ENCODE peak calls at places on chromosomes 6 and 20, in ten cellular contexts. One of them, this sample, is unnamed.

GRCh38 chr6:98200084-98200483 is 634.3 kb upstream of the POU3F2 start:
- DNase-seq in breast epithelium: no peak
- DNase-seq in activated T-helper 1 cell treated with anti-CD3 and anti-CD28 coated beads, Interleukin-12 subunit alpha, Interleukin-12 subunit beta, Interleukin-2, Interleukin-4 antibody, amounts not matched to agents 30 ng/mL and 10 ng/mL and 1 ng/mL, durations not matched to agents 14 hours and 24 hours and 36 hours: no peak
- DNase-seq in amygdala: no peak
- DNase-seq in CD4-positive, CD25-positive, alpha-beta regulatory T cell: no peak
- DNase-seq in SHP77 treated with DMSO at 0.1 percent for 48 hours: no peak
- DNase-seq in D341Med: no peak
- DNase-seq in hypothalamus: no peak
- DNase-seq in GM20000: no peak
- DNase-seq in endothelial cell: no peak
- DNase-seq in this sample: no peak

GRCh38 chr20:48606841-48607543 is 220.8 kb downstream of the PREX1 start:
- DNase-seq in breast epithelium: no peak
- DNase-seq in activated T-helper 1 cell treated with anti-CD3 and anti-CD28 coated beads, Interleukin-12 subunit alpha, Interleukin-12 subunit beta, Interleukin-2, Interleukin-4 antibody, amounts not matched to agents 30 ng/mL and 10 ng/mL and 1 ng/mL, durations not matched to agents 14 hours and 24 hours and 36 hours: no peak
- DNase-seq in amygdala: no peak
- DNase-seq in CD4-positive, CD25-positive, alpha-beta regulatory T cell: no peak
- DNase-seq in SHP77 treated with DMSO at 0.1 percent for 48 hours: no peak
- DNase-seq in D341Med: no peak
- DNase-seq in hypothalamus: no peak
- DNase-seq in GM20000: no peak
- DNase-seq in endothelial cell: no peak
- DNase-seq in this sample: no peak

GRCh38 chr6:144408151-144408550 is 123.0 kb downstream of the UTRN start:
- DNase-seq in breast epithelium: no peak
- DNase-seq in activated T-helper 1 cell treated with anti-CD3 and anti-CD28 coated beads, Interleukin-12 subunit alpha, Interleukin-12 subunit beta, Interleukin-2, Interleukin-4 antibody, amounts not matched to agents 30 ng/mL and 10 ng/mL and 1 ng/mL, durations not matched to agents 14 hours and 24 hours and 36 hours: no peak
- DNase-seq in amygdala: no peak
- DNase-seq in CD4-positive, CD25-positive, alpha-beta regulatory T cell: no peak
- DNase-seq in SHP77 treated with DMSO at 0.1 percent for 48 hours: no peak
- DNase-seq in D341Med: no peak
- DNase-seq in hypothalamus: no peak
- DNase-seq in GM20000: no peak
- DNase-seq in endothelial cell: no peak
- DNase-seq in this sample: no peak

GRCh38 chr6:89122625-89123024 is 4.8 kb upstream of the SRSF12 start:
- DNase-seq in breast epithelium: no peak
- DNase-seq in activated T-helper 1 cell treated with anti-CD3 and anti-CD28 coated beads, Interleukin-12 subunit alpha, Interleukin-12 subunit beta, Interleukin-2, Interleukin-4 antibody, amounts not matched to agents 30 ng/mL and 10 ng/mL and 1 ng/mL, durations not matched to agents 14 hours and 24 hours and 36 hours: no peak
- DNase-seq in amygdala: no peak
- DNase-seq in CD4-positive, CD25-positive, alpha-beta regulatory T cell: no peak
- DNase-seq in SHP77 treated with DMSO at 0.1 percent for 48 hours: peak; percentile 37
- DNase-seq in D341Med: peak; percentile 51
- DNase-seq in hypothalamus: no peak
- DNase-seq in GM20000: peak; percentile 64
- DNase-seq in endothelial cell: no peak
- DNase-seq in this sample: peak; percentile 8

GRCh38 chr6:32413427-32414047 is 6.6 kb upstream of the BTNL2 start:
- DNase-seq in breast epithelium: peak; percentile 70
- DNase-seq in activated T-helper 1 cell treated with anti-CD3 and anti-CD28 coated beads, Interleukin-12 subunit alpha, Interleukin-12 subunit beta, Interleukin-2, Interleukin-4 antibody, amounts not matched to agents 30 ng/mL and 10 ng/mL and 1 ng/mL, durations not matched to agents 14 hours and 24 hours and 36 hours: peak; percentile 67
- DNase-seq in amygdala: peak; percentile 20
- DNase-seq in CD4-positive, CD25-positive, alpha-beta regulatory T cell: peak; percentile 72
- DNase-seq in SHP77 treated with DMSO at 0.1 percent for 48 hours: no peak
- DNase-seq in D341Med: peak; percentile 82
- DNase-seq in hypothalamus: peak; percentile 42
- DNase-seq in GM20000: peak; percentile 76
- DNase-seq in endothelial cell: peak; percentile 87
- DNase-seq in this sample: peak; percentile 80

GRCh38 chr6:5204340-5204739 is 56.4 kb downstream of the LYRM4 start:
- DNase-seq in breast epithelium: no peak
- DNase-seq in activated T-helper 1 cell treated with anti-CD3 and anti-CD28 coated beads, Interleukin-12 subunit alpha, Interleukin-12 subunit beta, Interleukin-2, Interleukin-4 antibody, amounts not matched to agents 30 ng/mL and 10 ng/mL and 1 ng/mL, durations not matched to agents 14 hours and 24 hours and 36 hours: no peak
- DNase-seq in amygdala: no peak
- DNase-seq in CD4-positive, CD25-positive, alpha-beta regulatory T cell: no peak
- DNase-seq in SHP77 treated with DMSO at 0.1 percent for 48 hours: no peak
- DNase-seq in D341Med: no peak
- DNase-seq in hypothalamus: no peak
- DNase-seq in GM20000: no peak
- DNase-seq in endothelial cell: no peak
- DNase-seq in this sample: no peak

GRCh38 chr20:46070215-46070910 is 19.4 kb downstream of the NCOA5 start:
- DNase-seq in breast epithelium: no peak
- DNase-seq in activated T-helper 1 cell treated with anti-CD3 and anti-CD28 coated beads, Interleukin-12 subunit alpha, Interleukin-12 subunit beta, Interleukin-2, Interleukin-4 antibody, amounts not matched to agents 30 ng/mL and 10 ng/mL and 1 ng/mL, durations not matched to agents 14 hours and 24 hours and 36 hours: no peak
- DNase-seq in amygdala: no peak
- DNase-seq in CD4-positive, CD25-positive, alpha-beta regulatory T cell: no peak
- DNase-seq in SHP77 treated with DMSO at 0.1 percent for 48 hours: no peak
- DNase-seq in D341Med: no peak
- DNase-seq in hypothalamus: no peak
- DNase-seq in GM20000: no peak
- DNase-seq in endothelial cell: no peak
- DNase-seq in this sample: no peak

GRCh38 chr6:33853026-33853425 is 49.2 kb upstream of the MLN start:
- DNase-seq in breast epithelium: no peak
- DNase-seq in activated T-helper 1 cell treated with anti-CD3 and anti-CD28 coated beads, Interleukin-12 subunit alpha, Interleukin-12 subunit beta, Interleukin-2, Interleukin-4 antibody, amounts not matched to agents 30 ng/mL and 10 ng/mL and 1 ng/mL, durations not matched to agents 14 hours and 24 hours and 36 hours: no peak
- DNase-seq in amygdala: no peak
- DNase-seq in CD4-positive, CD25-positive, alpha-beta regulatory T cell: no peak
- DNase-seq in SHP77 treated with DMSO at 0.1 percent for 48 hours: no peak
- DNase-seq in D341Med: no peak
- DNase-seq in hypothalamus: no peak
- DNase-seq in GM20000: no peak
- DNase-seq in endothelial cell: no peak
- DNase-seq in this sample: no peak

GRCh38 chr6:100461273-100461919 is 3.3 kb downstream of the SIM1 start:
- DNase-seq in breast epithelium: no peak
- DNase-seq in activated T-helper 1 cell treated with anti-CD3 and anti-CD28 coated beads, Interleukin-12 subunit alpha, Interleukin-12 subunit beta, Interleukin-2, Interleukin-4 antibody, amounts not matched to agents 30 ng/mL and 10 ng/mL and 1 ng/mL, durations not matched to agents 14 hours and 24 hours and 36 hours: no peak
- DNase-seq in amygdala: no peak
- DNase-seq in CD4-positive, CD25-positive, alpha-beta regulatory T cell: no peak
- DNase-seq in SHP77 treated with DMSO at 0.1 percent for 48 hours: peak; percentile 70
- DNase-seq in D341Med: no peak
- DNase-seq in hypothalamus: no peak
- DNase-seq in GM20000: no peak
- DNase-seq in endothelial cell: peak; percentile 66
- DNase-seq in this sample: no peak

GRCh38 chr6:151240036-151240685 is 394 bp downstream of the AKAP12 start:
- DNase-seq in breast epithelium: peak; percentile 39
- DNase-seq in activated T-helper 1 cell treated with anti-CD3 and anti-CD28 coated beads, Interleukin-12 subunit alpha, Interleukin-12 subunit beta, Interleukin-2, Interleukin-4 antibody, amounts not matched to agents 30 ng/mL and 10 ng/mL and 1 ng/mL, durations not matched to agents 14 hours and 24 hours and 36 hours: no peak
- DNase-seq in amygdala: peak; percentile 31
- DNase-seq in CD4-positive, CD25-positive, alpha-beta regulatory T cell: no peak
- DNase-seq in SHP77 treated with DMSO at 0.1 percent for 48 hours: no peak
- DNase-seq in D341Med: peak; percentile 77
- DNase-seq in hypothalamus: peak; percentile 31
- DNase-seq in GM20000: peak; percentile 51
- DNase-seq in endothelial cell: peak; percentile 67
- DNase-seq in this sample: peak; percentile 8

GRCh38 chr6:134908906-134909516 is 40.9 kb downstream of the ALDH8A1 start:
- DNase-seq in breast epithelium: peak; percentile 46
- DNase-seq in activated T-helper 1 cell treated with anti-CD3 and anti-CD28 coated beads, Interleukin-12 subunit alpha, Interleukin-12 subunit beta, Interleukin-2, Interleukin-4 antibody, amounts not matched to agents 30 ng/mL and 10 ng/mL and 1 ng/mL, durations not matched to agents 14 hours and 24 hours and 36 hours: no peak
- DNase-seq in amygdala: no peak
- DNase-seq in CD4-positive, CD25-positive, alpha-beta regulatory T cell: no peak
- DNase-seq in SHP77 treated with DMSO at 0.1 percent for 48 hours: peak; percentile 33
- DNase-seq in D341Med: no peak
- DNase-seq in hypothalamus: peak; percentile 9
- DNase-seq in GM20000: no peak
- DNase-seq in endothelial cell: no peak
- DNase-seq in this sample: no peak

GRCh38 chr6:136408205-136408604 is 118.6 kb upstream of the BCLAF1 start:
- DNase-seq in breast epithelium: no peak
- DNase-seq in activated T-helper 1 cell treated with anti-CD3 and anti-CD28 coated beads, Interleukin-12 subunit alpha, Interleukin-12 subunit beta, Interleukin-2, Interleukin-4 antibody, amounts not matched to agents 30 ng/mL and 10 ng/mL and 1 ng/mL, durations not matched to agents 14 hours and 24 hours and 36 hours: no peak
- DNase-seq in amygdala: no peak
- DNase-seq in CD4-positive, CD25-positive, alpha-beta regulatory T cell: no peak
- DNase-seq in SHP77 treated with DMSO at 0.1 percent for 48 hours: no peak
- DNase-seq in D341Med: no peak
- DNase-seq in hypothalamus: no peak
- DNase-seq in GM20000: no peak
- DNase-seq in endothelial cell: no peak
- DNase-seq in this sample: no peak

GRCh38 chr20:44720617-44720993 is 5.4 kb downstream of the CCN5 start:
- DNase-seq in breast epithelium: peak; percentile 83
- DNase-seq in activated T-helper 1 cell treated with anti-CD3 and anti-CD28 coated beads, Interleukin-12 subunit alpha, Interleukin-12 subunit beta, Interleukin-2, Interleukin-4 antibody, amounts not matched to agents 30 ng/mL and 10 ng/mL and 1 ng/mL, durations not matched to agents 14 hours and 24 hours and 36 hours: no peak
- DNase-seq in amygdala: peak; percentile 51
- DNase-seq in CD4-positive, CD25-positive, alpha-beta regulatory T cell: no peak
- DNase-seq in SHP77 treated with DMSO at 0.1 percent for 48 hours: no peak
- DNase-seq in D341Med: no peak
- DNase-seq in hypothalamus: peak; percentile 25
- DNase-seq in GM20000: no peak
- DNase-seq in endothelial cell: no peak
- DNase-seq in this sample: no peak

GRCh38 chr6:4649728-4650127 is 126.5 kb upstream of the CDYL start:
- DNase-seq in breast epithelium: no peak
- DNase-seq in activated T-helper 1 cell treated with anti-CD3 and anti-CD28 coated beads, Interleukin-12 subunit alpha, Interleukin-12 subunit beta, Interleukin-2, Interleukin-4 antibody, amounts not matched to agents 30 ng/mL and 10 ng/mL and 1 ng/mL, durations not matched to agents 14 hours and 24 hours and 36 hours: no peak
- DNase-seq in amygdala: no peak
- DNase-seq in CD4-positive, CD25-positive, alpha-beta regulatory T cell: no peak
- DNase-seq in SHP77 treated with DMSO at 0.1 percent for 48 hours: no peak
- DNase-seq in D341Med: no peak
- DNase-seq in hypothalamus: no peak
- DNase-seq in GM20000: no peak
- DNase-seq in endothelial cell: no peak
- DNase-seq in this sample: no peak

GRCh38 chr6:93391982-93392381 is 27.4 kb downstream of the EPHA7 start:
- DNase-seq in breast epithelium: no peak
- DNase-seq in activated T-helper 1 cell treated with anti-CD3 and anti-CD28 coated beads, Interleukin-12 subunit alpha, Interleukin-12 subunit beta, Interleukin-2, Interleukin-4 antibody, amounts not matched to agents 30 ng/mL and 10 ng/mL and 1 ng/mL, durations not matched to agents 14 hours and 24 hours and 36 hours: no peak
- DNase-seq in amygdala: no peak
- DNase-seq in CD4-positive, CD25-positive, alpha-beta regulatory T cell: no peak
- DNase-seq in SHP77 treated with DMSO at 0.1 percent for 48 hours: no peak
- DNase-seq in D341Med: no peak
- DNase-seq in hypothalamus: no peak
- DNase-seq in GM20000: no peak
- DNase-seq in endothelial cell: no peak
- DNase-seq in this sample: no peak

GRCh38 chr6:152598858-152599537 is 38.2 kb downstream of the SYNE1 start:
- DNase-seq in breast epithelium: no peak
- DNase-seq in activated T-helper 1 cell treated with anti-CD3 and anti-CD28 coated beads, Interleukin-12 subunit alpha, Interleukin-12 subunit beta, Interleukin-2, Interleukin-4 antibody, amounts not matched to agents 30 ng/mL and 10 ng/mL and 1 ng/mL, durations not matched to agents 14 hours and 24 hours and 36 hours: no peak
- DNase-seq in amygdala: no peak
- DNase-seq in CD4-positive, CD25-positive, alpha-beta regulatory T cell: no peak
- DNase-seq in SHP77 treated with DMSO at 0.1 percent for 48 hours: no peak
- DNase-seq in D341Med: no peak
- DNase-seq in hypothalamus: no peak
- DNase-seq in GM20000: no peak
- DNase-seq in endothelial cell: no peak
- DNase-seq in this sample: no peak

GRCh38 chr6:126182650-126183311 is 157.1 kb upstream of the CENPW start:
- DNase-seq in breast epithelium: peak; percentile 25
- DNase-seq in activated T-helper 1 cell treated with anti-CD3 and anti-CD28 coated beads, Interleukin-12 subunit alpha, Interleukin-12 subunit beta, Interleukin-2, Interleukin-4 antibody, amounts not matched to agents 30 ng/mL and 10 ng/mL and 1 ng/mL, durations not matched to agents 14 hours and 24 hours and 36 hours: no peak
- DNase-seq in amygdala: no peak
- DNase-seq in CD4-positive, CD25-positive, alpha-beta regulatory T cell: no peak
- DNase-seq in SHP77 treated with DMSO at 0.1 percent for 48 hours: no peak
- DNase-seq in D341Med: no peak
- DNase-seq in hypothalamus: no peak
- DNase-seq in GM20000: no peak
- DNase-seq in endothelial cell: no peak
- DNase-seq in this sample: no peak

GRCh38 chr20:34998331-34998950 is 42.8 kb downstream of the MYH7B start:
- DNase-seq in breast epithelium: no peak
- DNase-seq in activated T-helper 1 cell treated with anti-CD3 and anti-CD28 coated beads, Interleukin-12 subunit alpha, Interleukin-12 subunit beta, Interleukin-2, Interleukin-4 antibody, amounts not matched to agents 30 ng/mL and 10 ng/mL and 1 ng/mL, durations not matched to agents 14 hours and 24 hours and 36 hours: no peak
- DNase-seq in amygdala: no peak
- DNase-seq in CD4-positive, CD25-positive, alpha-beta regulatory T cell: no peak
- DNase-seq in SHP77 treated with DMSO at 0.1 percent for 48 hours: no peak
- DNase-seq in D341Med: no peak
- DNase-seq in hypothalamus: no peak
- DNase-seq in GM20000: no peak
- DNase-seq in endothelial cell: no peak
- DNase-seq in this sample: no peak

GRCh38 chr6:97085772-97086171 is 161.2 kb downstream of the KLHL32 start:
- DNase-seq in breast epithelium: no peak
- DNase-seq in activated T-helper 1 cell treated with anti-CD3 and anti-CD28 coated beads, Interleukin-12 subunit alpha, Interleukin-12 subunit beta, Interleukin-2, Interleukin-4 antibody, amounts not matched to agents 30 ng/mL and 10 ng/mL and 1 ng/mL, durations not matched to agents 14 hours and 24 hours and 36 hours: no peak
- DNase-seq in amygdala: no peak
- DNase-seq in CD4-positive, CD25-positive, alpha-beta regulatory T cell: no peak
- DNase-seq in SHP77 treated with DMSO at 0.1 percent for 48 hours: no peak
- DNase-seq in D341Med: no peak
- DNase-seq in hypothalamus: no peak
- DNase-seq in GM20000: no peak
- DNase-seq in endothelial cell: no peak
- DNase-seq in this sample: no peak

GRCh38 chr20:621115-621756 is 11.1 kb upstream of the TCF15 start:
- DNase-seq in breast epithelium: no peak
- DNase-seq in activated T-helper 1 cell treated with anti-CD3 and anti-CD28 coated beads, Interleukin-12 subunit alpha, Interleukin-12 subunit beta, Interleukin-2, Interleukin-4 antibody, amounts not matched to agents 30 ng/mL and 10 ng/mL and 1 ng/mL, durations not matched to agents 14 hours and 24 hours and 36 hours: no peak
- DNase-seq in amygdala: no peak
- DNase-seq in CD4-positive, CD25-positive, alpha-beta regulatory T cell: no peak
- DNase-seq in SHP77 treated with DMSO at 0.1 percent for 48 hours: no peak
- DNase-seq in D341Med: no peak
- DNase-seq in hypothalamus: no peak
- DNase-seq in GM20000: no peak
- DNase-seq in endothelial cell: no peak
- DNase-seq in this sample: no peak

GRCh38 chr20:53763707-53764415 is 170.2 kb upstream of the ZNF217 start:
- DNase-seq in breast epithelium: no peak
- DNase-seq in activated T-helper 1 cell treated with anti-CD3 and anti-CD28 coated beads, Interleukin-12 subunit alpha, Interleukin-12 subunit beta, Interleukin-2, Interleukin-4 antibody, amounts not matched to agents 30 ng/mL and 10 ng/mL and 1 ng/mL, durations not matched to agents 14 hours and 24 hours and 36 hours: no peak
- DNase-seq in amygdala: no peak
- DNase-seq in CD4-positive, CD25-positive, alpha-beta regulatory T cell: no peak
- DNase-seq in SHP77 treated with DMSO at 0.1 percent for 48 hours: peak; percentile 44
- DNase-seq in D341Med: no peak
- DNase-seq in hypothalamus: no peak
- DNase-seq in GM20000: no peak
- DNase-seq in endothelial cell: no peak
- DNase-seq in this sample: no peak

GRCh38 chr6:1499798-1500197 is 109.9 kb upstream of the FOXC1 start:
- DNase-seq in breast epithelium: no peak
- DNase-seq in activated T-helper 1 cell treated with anti-CD3 and anti-CD28 coated beads, Interleukin-12 subunit alpha, Interleukin-12 subunit beta, Interleukin-2, Interleukin-4 antibody, amounts not matched to agents 30 ng/mL and 10 ng/mL and 1 ng/mL, durations not matched to agents 14 hours and 24 hours and 36 hours: no peak
- DNase-seq in amygdala: no peak
- DNase-seq in CD4-positive, CD25-positive, alpha-beta regulatory T cell: no peak
- DNase-seq in SHP77 treated with DMSO at 0.1 percent for 48 hours: no peak
- DNase-seq in D341Med: no peak
- DNase-seq in hypothalamus: no peak
- DNase-seq in GM20000: no peak
- DNase-seq in endothelial cell: no peak
- DNase-seq in this sample: no peak

GRCh38 chr6:89475106-89475505 is 42.2 kb downstream of the ANKRD6 start:
- DNase-seq in breast epithelium: no peak
- DNase-seq in activated T-helper 1 cell treated with anti-CD3 and anti-CD28 coated beads, Interleukin-12 subunit alpha, Interleukin-12 subunit beta, Interleukin-2, Interleukin-4 antibody, amounts not matched to agents 30 ng/mL and 10 ng/mL and 1 ng/mL, durations not matched to agents 14 hours and 24 hours and 36 hours: no peak
- DNase-seq in amygdala: no peak
- DNase-seq in CD4-positive, CD25-positive, alpha-beta regulatory T cell: no peak
- DNase-seq in SHP77 treated with DMSO at 0.1 percent for 48 hours: no peak
- DNase-seq in D341Med: no peak
- DNase-seq in hypothalamus: no peak
- DNase-seq in GM20000: no peak
- DNase-seq in endothelial cell: no peak
- DNase-seq in this sample: no peak

GRCh38 chr6:39256294-39256693 is 27.0 kb upstream of the KCNK5 start:
- DNase-seq in breast epithelium: no peak
- DNase-seq in activated T-helper 1 cell treated with anti-CD3 and anti-CD28 coated beads, Interleukin-12 subunit alpha, Interleukin-12 subunit beta, Interleukin-2, Interleukin-4 antibody, amounts not matched to agents 30 ng/mL and 10 ng/mL and 1 ng/mL, durations not matched to agents 14 hours and 24 hours and 36 hours: no peak
- DNase-seq in amygdala: no peak
- DNase-seq in CD4-positive, CD25-positive, alpha-beta regulatory T cell: no peak
- DNase-seq in SHP77 treated with DMSO at 0.1 percent for 48 hours: no peak
- DNase-seq in D341Med: no peak
- DNase-seq in hypothalamus: no peak
- DNase-seq in GM20000: no peak
- DNase-seq in endothelial cell: no peak
- DNase-seq in this sample: no peak

GRCh38 chr20:62650551-62651284 is 8.4 kb downstream of the SLCO4A1 start:
- DNase-seq in breast epithelium: no peak
- DNase-seq in activated T-helper 1 cell treated with anti-CD3 and anti-CD28 coated beads, Interleukin-12 subunit alpha, Interleukin-12 subunit beta, Interleukin-2, Interleukin-4 antibody, amounts not matched to agents 30 ng/mL and 10 ng/mL and 1 ng/mL, durations not matched to agents 14 hours and 24 hours and 36 hours: no peak
- DNase-seq in amygdala: no peak
- DNase-seq in CD4-positive, CD25-positive, alpha-beta regulatory T cell: no peak
- DNase-seq in SHP77 treated with DMSO at 0.1 percent for 48 hours: no peak
- DNase-seq in D341Med: no peak
- DNase-seq in hypothalamus: no peak
- DNase-seq in GM20000: no peak
- DNase-seq in endothelial cell: no peak
- DNase-seq in this sample: no peak

GRCh38 chr20:45588800-45589199 is 9.7 kb upstream of the WFDC8 start:
- DNase-seq in breast epithelium: no peak
- DNase-seq in activated T-helper 1 cell treated with anti-CD3 and anti-CD28 coated beads, Interleukin-12 subunit alpha, Interleukin-12 subunit beta, Interleukin-2, Interleukin-4 antibody, amounts not matched to agents 30 ng/mL and 10 ng/mL and 1 ng/mL, durations not matched to agents 14 hours and 24 hours and 36 hours: no peak
- DNase-seq in amygdala: no peak
- DNase-seq in CD4-positive, CD25-positive, alpha-beta regulatory T cell: no peak
- DNase-seq in SHP77 treated with DMSO at 0.1 percent for 48 hours: no peak
- DNase-seq in D341Med: no peak
- DNase-seq in hypothalamus: no peak
- DNase-seq in GM20000: no peak
- DNase-seq in endothelial cell: no peak
- DNase-seq in this sample: no peak

GRCh38 chr6:5095236-5095635 is 10.1 kb downstream of the PPP1R3G start:
- DNase-seq in breast epithelium: no peak
- DNase-seq in activated T-helper 1 cell treated with anti-CD3 and anti-CD28 coated beads, Interleukin-12 subunit alpha, Interleukin-12 subunit beta, Interleukin-2, Interleukin-4 antibody, amounts not matched to agents 30 ng/mL and 10 ng/mL and 1 ng/mL, durations not matched to agents 14 hours and 24 hours and 36 hours: no peak
- DNase-seq in amygdala: no peak
- DNase-seq in CD4-positive, CD25-positive, alpha-beta regulatory T cell: no peak
- DNase-seq in SHP77 treated with DMSO at 0.1 percent for 48 hours: no peak
- DNase-seq in D341Med: no peak
- DNase-seq in hypothalamus: no peak
- DNase-seq in GM20000: peak; percentile 63
- DNase-seq in endothelial cell: no peak
- DNase-seq in this sample: no peak